ENCODE peak calls at places on chromosome 5, in seven cellular contexts. X is cardiac septum; T is activated T-helper 1 cell treated with anti-CD3 and anti-CD28 coated beads, Interleukin-2, amount 50 U/mL, for 16 hours; P is Calu3; R is lung microvascular endothelial cell; C is SJSA1; F is foreskin melanocyte. J is an unnamed sample.

GRCh38 chr5:93572773-93573626 is 8.0 kb downstream of the NR2F1-AS1 start:
- DNase-seq in X (no peak), T (no peak), C (no peak), F (no peak), R (peak), P (no peak), J (no peak)

GRCh38 chr5:54876-55569 is 36.9 kb upstream of the PLEKHG4B start:
- DNase-seq in C (no peak), F (no peak), X (no peak), R (no peak), P (no peak), T (no peak), J (no peak)

GRCh38 chr5:1182633-1183423 is 18.6 kb upstream of the SLC6A19 start:
- DNase-seq in X (no peak), R (no peak), T (no peak), C (no peak), P (peak), F (peak), J (no peak)

GRCh38 chr5:79202076-79202475 is 33.9 kb upstream of the JMY start:
- DNase-seq in X (no peak), C (peak), P (no peak), F (no peak), T (no peak), R (no peak), J (no peak)

GRCh38 chr5:136182618-136183017 is 10.3 kb downstream of the SMIM32 start:
- DNase-seq in F (no peak), X (no peak), T (no peak), C (no peak), R (no peak), P (no peak), J (no peak)

GRCh38 chr5:174327317-174327864 is 281.9 kb downstream of the NSG2 start:
- DNase-seq in P (peak), F (peak), C (peak), R (peak), T (no peak), X (no peak), J (peak)

GRCh38 chr5:114858964-114859363 is 310.7 kb downstream of the TRIM36 start:
- DNase-seq in R (no peak), T (no peak), P (no peak), X (no peak), C (no peak), F (no peak), J (no peak)

GRCh38 chr5:12934722-12935121 is 1009.8 kb downstream of the DNAH5 start:
- DNase-seq in R (peak), P (no peak), F (no peak), T (no peak), C (no peak), X (no peak), J (no peak)

GRCh38 chr5:141665995-141666940 is 15.1 kb upstream of the FCHSD1 start:
- DNase-seq in X (no peak), R (no peak), F (no peak), T (no peak), C (no peak), P (no peak), J (no peak)

GRCh38 chr5:66987126-66987525 is 209.5 kb downstream of the CD180 start:
- DNase-seq in P (no peak), F (no peak), T (no peak), R (no peak), X (no peak), C (no peak), J (no peak)

GRCh38 chr5:113435571-113435970 is 782 bp upstream of the TSSK1B start:
- DNase-seq in F (no peak), C (no peak), T (no peak), R (no peak), P (no peak), X (no peak), J (no peak)

GRCh38 chr5:50653946-50654345 is 12.5 kb upstream of the PARP8 start:
- DNase-seq in X (peak), T (no peak), P (no peak), F (no peak), C (no peak), R (no peak), J (no peak)

GRCh38 chr5:10248378-10249260 is 1.1 kb downstream of the ATPSCKMT start:
- DNase-seq in T (no peak), P (no peak), C (no peak), R (no peak), F (no peak), X (no peak), J (peak)

GRCh38 chr5:100902406-100903035 is 561 bp downstream of the ST8SIA4 start:
- DNase-seq in F (peak), X (no peak), R (peak), T (no peak), P (no peak), C (no peak), J (peak)

GRCh38 chr5:134714537-134714936 is 23.8 kb upstream of the CAMLG start:
- DNase-seq in R (no peak), C (no peak), T (no peak), X (no peak), P (no peak), F (no peak), J (no peak)